ENCODE peak calls at places on chromosomes 4 and X, in seven cellular contexts. V is CD8-positive, alpha-beta memory T cell; N is left lung; G is adipocyte; D is keratinocyte; X is Ammon's horn; Q is dermis blood vessel endothelial cell. I is an unnamed sample.

GRCh38 chr4:84938316-84938715 is 28.2 kb downstream of the WDFY3 start:
- DNase-seq in V (no peak), N (no peak), G (peak), D (no peak), X (peak), Q (peak), I (no peak)

GRCh38 chrX:24498975-24499374 is 33.9 kb downstream of the PDK3 start:
- DNase-seq in V (peak), N (no peak), G (peak), D (no peak), X (no peak), Q (peak), I (no peak)

GRCh38 chr4:7001271-7001670 is 41.9 kb upstream of the TADA2B start:
- DNase-seq in V (no peak), N (no peak), G (no peak), D (no peak), X (no peak), Q (no peak), I (no peak)

GRCh38 chr4:173191623-173192041 is 23.0 kb downstream of the GALNT7 start:
- DNase-seq in V (no peak), N (no peak), G (peak), D (no peak), X (no peak), Q (peak), I (no peak)

GRCh38 chr4:680565-680930 is 6.2 kb downstream of the MYL5 start:
- DNase-seq in V (no peak), N (no peak), G (no peak), D (no peak), X (no peak), Q (no peak), I (no peak)

GRCh38 chrX:138756234-138756633 is 44.7 kb upstream of the FGF13 start:
- DNase-seq in V (no peak), N (peak), G (no peak), D (no peak), X (peak), Q (no peak), I (no peak)

GRCh38 chrX:56462389-56462788 is 101.0 kb upstream of the UBQLN2 start:
- DNase-seq in V (no peak), N (no peak), G (no peak), D (no peak), X (no peak), Q (no peak), I (no peak)

GRCh38 chr4:143095447-143095846 is 89.3 kb upstream of the USP38 start:
- DNase-seq in V (no peak), N (no peak), G (no peak), D (no peak), X (no peak), Q (no peak), I (no peak)

GRCh38 chr4:86498560-86499166 is 95.5 kb upstream of the PTPN13 start:
- DNase-seq in V (no peak), N (no peak), G (peak), D (no peak), X (peak), Q (peak), I (peak)

GRCh38 chr4:123350191-123350544 is 46.4 kb upstream of the SPRY1 start:
- DNase-seq in V (no peak), N (no peak), G (peak), D (peak), X (no peak), Q (peak), I (no peak)

GRCh38 chr4:86043755-86044592 is 315.9 kb downstream of the MAPK10 start:
- DNase-seq in V (no peak), N (no peak), G (peak), D (no peak), X (peak), Q (peak), I (no peak)